ENCODE peak calls at places on chromosomes 3 and 15, in seven cellular contexts. W is GM13977, B is body of pancreas, G is foreskin fibroblast, O is AG09319, M is endothelial cell, T is esophagus muscularis mucosa. N is an unnamed sample.

GRCh38 chr15:74315626-74316025 is 51.8 kb downstream of the CYP11A1 start:
- DNase-seq in M (no peak), B (no peak), G (no peak), T (no peak), O (no peak), W (no peak), N (no peak)

GRCh38 chr3:76310661-76311060 is 525.3 kb upstream of the ZNF717 start:
- DNase-seq in W (no peak), T (no peak), B (no peak), G (no peak), O (no peak), M (no peak), N (no peak)

GRCh38 chr15:80367094-80367493 is 37.1 kb upstream of the ARNT2 start:
- DNase-seq in G (peak), W (no peak), O (no peak), B (no peak), M (no peak), T (no peak), N (peak)

GRCh38 chr15:78691873-78692421 is 50.9 kb upstream of the CHRNB4 start:
- DNase-seq in G (no peak), W (no peak), B (no peak), M (no peak), O (no peak), T (no peak), N (no peak)

GRCh38 chr3:101038393-101038792 is 45.2 kb upstream of the ABI3BP start:
- DNase-seq in G (no peak), W (no peak), O (no peak), B (no peak), T (no peak), M (no peak), N (no peak)

GRCh38 chr15:84734794-84735479 is 13.5 kb upstream of the ZNF592 start:
- DNase-seq in O (no peak), W (peak), B (peak), G (no peak), T (no peak), M (peak), N (no peak)

GRCh38 chr3:71680588-71680987 is 44.6 kb downstream of the EIF4E3 start:
- DNase-seq in W (no peak), M (no peak), O (no peak), B (no peak), G (peak), T (no peak), N (no peak)

GRCh38 chr3:125087768-125088391 is 32.1 kb upstream of the HEG1 start:
- DNase-seq in B (no peak), O (no peak), M (no peak), T (no peak), W (no peak), G (peak), N (no peak)

GRCh38 chr3:42747581-42747980 is 25.5 kb downstream of the CCDC13 start:
- DNase-seq in G (no peak), M (no peak), B (no peak), W (no peak), T (no peak), O (no peak), N (no peak)

GRCh38 chr15:100209204-100209603 is 132.6 kb downstream of the ADAMTS17 start:
- DNase-seq in B (no peak), M (no peak), G (no peak), W (no peak), O (no peak), T (no peak), N (no peak)

GRCh38 chr15:101378879-101379278 is 83.8 kb upstream of the SNRPA1 start:
- DNase-seq in O (no peak), T (no peak), B (no peak), M (no peak), W (no peak), G (no peak), N (no peak)

GRCh38 chr15:89495638-89496145 is 691 bp downstream of the RHCG start:
- DNase-seq in W (no peak), O (no peak), B (no peak), T (no peak), G (no peak), M (no peak), N (no peak)

GRCh38 chr3:38227989-38228388 is 37.6 kb upstream of the SLC22A13 start:
- DNase-seq in M (no peak), B (no peak), T (no peak), O (no peak), W (no peak), G (peak), N (no peak)

GRCh38 chr3:157369712-157370447 is 66.8 kb upstream of the PTX3 start:
- DNase-seq in G (no peak), O (no peak), M (no peak), W (no peak), B (peak), T (no peak), N (no peak)

GRCh38 chr3:188683032-188683491 is 488.7 kb upstream of the TPRG1 start:
- DNase-seq in W (no peak), B (no peak), G (peak), M (no peak), O (no peak), T (no peak), N (no peak)

GRCh38 chr3:187836848-187837770 is 91.8 kb upstream of the BCL6 start:
- DNase-seq in M (no peak), O (no peak), W (no peak), T (peak), G (no peak), B (no peak), N (no peak)

GRCh38 chr3:135567223-135567622 is 398.3 kb upstream of the PPP2R3A start:
- DNase-seq in G (no peak), M (no peak), T (peak), B (no peak), W (no peak), O (no peak), N (no peak)

GRCh38 chr15:42820811-42821210 is 83.9 kb upstream of the CDAN1 start:
- DNase-seq in T (no peak), W (no peak), M (no peak), O (no peak), G (no peak), B (no peak), N (no peak)

GRCh38 chr15:43218908-43219706 is 1.7 kb downstream of the EPB42 start:
- DNase-seq in W (no peak), T (no peak), O (no peak), M (peak), G (no peak), B (no peak), N (peak)

GRCh38 chr3:71064976-71065763 is 518.4 kb downstream of the FOXP1 start:
- DNase-seq in O (no peak), B (peak), M (peak), T (no peak), W (peak), G (no peak), N (peak)

GRCh38 chr15:32775103-32775502 is 57.3 kb downstream of the GREM1 start:
- DNase-seq in M (no peak), T (no peak), O (no peak), B (no peak), W (no peak), G (no peak), N (no peak)

GRCh38 chr3:26236991-26237682 is 385.4 kb upstream of the LRRC3B start:
- DNase-seq in W (no peak), G (no peak), B (no peak), T (no peak), O (no peak), M (no peak), N (no peak)

GRCh38 chr15:60679256-60679655 is 200.3 kb upstream of the ICE2 start:
- DNase-seq in G (peak), W (no peak), B (no peak), T (no peak), O (no peak), M (no peak), N (no peak)

GRCh38 chr15:78072080-78072892 is 5.2 kb downstream of the TBC1D2B start:
- DNase-seq in T (no peak), G (peak), W (no peak), M (no peak), O (peak), B (no peak), N (no peak)

GRCh38 chr3:138066383-138066782 is 49.0 kb downstream of the DZIP1L start:
- DNase-seq in O (no peak), M (no peak), W (peak), T (no peak), B (no peak), G (no peak), N (no peak)

GRCh38 chr3:31105438-31106077 is 211.1 kb upstream of the GADL1 start:
- DNase-seq in G (peak), O (peak), B (no peak), M (no peak), T (no peak), W (no peak), N (no peak)

GRCh38 chr3:138862924-138863775 is 28.4 kb upstream of the PIK3CB start:
- DNase-seq in G (peak), O (peak), W (no peak), B (peak), M (peak), T (no peak), N (no peak)

GRCh38 chr3:62201438-62202035 is 171.8 kb downstream of the FEZF2 start:
- DNase-seq in O (no peak), T (no peak), G (no peak), B (no peak), W (peak), M (peak), N (peak)

GRCh38 chr3:197501496-197501878 is 54.3 kb downstream of the BDH1 start:
- DNase-seq in O (no peak), M (no peak), B (no peak), W (peak), G (no peak), T (no peak), N (no peak)

GRCh38 chr15:63263519-63263918 is 13.9 kb upstream of the APH1B start:
- DNase-seq in B (no peak), O (no peak), M (no peak), G (no peak), T (no peak), W (no peak), N (no peak)

GRCh38 chr15:78093242-78094020 is 1.1 kb downstream of the SH2D7 start:
- DNase-seq in B (peak), G (peak), T (no peak), W (no peak), M (no peak), O (peak), N (no peak)

GRCh38 chr3:34263014-34263714 is 464.7 kb downstream of the PDCD6IP start:
- DNase-seq in B (no peak), M (no peak), G (no peak), W (no peak), O (no peak), T (no peak), N (no peak)

GRCh38 chr3:112074616-112075497 is 11.3 kb upstream of the C3orf52 start:
- DNase-seq in W (peak), G (peak), T (no peak), M (no peak), B (peak), O (peak), N (no peak)

GRCh38 chr3:21860657-21861056 is 109.6 kb upstream of the ZNF385D start:
- DNase-seq in W (no peak), O (no peak), B (no peak), T (no peak), M (no peak), G (no peak), N (no peak)

GRCh38 chr15:99165020-99165790 is 60.3 kb downstream of the SYNM start:
- DNase-seq in O (no peak), W (no peak), T (peak), G (no peak), M (no peak), B (no peak), N (no peak)

GRCh38 chr3:126552688-126553283 is 5.9 kb downstream of the C3orf22 start:
- DNase-seq in T (peak), M (peak), W (no peak), G (no peak), O (no peak), B (no peak), N (no peak)

GRCh38 chr3:19526071-19526470 is 377.8 kb downstream of the KCNH8 start:
- DNase-seq in M (no peak), T (no peak), G (no peak), O (no peak), W (no peak), B (no peak), N (no peak)

GRCh38 chr3:187188931-187189330 is 8.4 kb upstream of the RTP1 start:
- DNase-seq in M (no peak), T (no peak), W (no peak), O (no peak), B (no peak), G (no peak), N (no peak)

GRCh38 chr3:9916734-9917680 is at the start of gene IL17RC:
- DNase-seq in W (no peak), M (peak), T (peak), O (peak), B (peak), G (peak), N (peak)

GRCh38 chr3:9914011-9914410 is 2.9 kb upstream of the IL17RC start:
- DNase-seq in M (no peak), W (no peak), B (no peak), T (no peak), O (no peak), G (no peak), N (no peak)

GRCh38 chr3:9914559-9915251 is 2.2 kb upstream of the IL17RC start:
- DNase-seq in B (no peak), W (peak), T (no peak), G (no peak), M (no peak), O (no peak), N (no peak)

GRCh38 chr3:9916346-9916733 is 558 bp upstream of the IL17RC start:
- DNase-seq in B (no peak), O (no peak), M (no peak), T (no peak), G (peak), W (no peak), N (no peak)

GRCh38 chr3:9915252-9916141 is 1.4 kb upstream of the IL17RC start:
- DNase-seq in M (peak), W (peak), B (peak), G (peak), O (no peak), T (no peak), N (peak)
- TF ChIP-seq CTCF in M (no peak), W (peak), B (peak), G (peak), O (peak), T (peak), N (peak)

DNA sequence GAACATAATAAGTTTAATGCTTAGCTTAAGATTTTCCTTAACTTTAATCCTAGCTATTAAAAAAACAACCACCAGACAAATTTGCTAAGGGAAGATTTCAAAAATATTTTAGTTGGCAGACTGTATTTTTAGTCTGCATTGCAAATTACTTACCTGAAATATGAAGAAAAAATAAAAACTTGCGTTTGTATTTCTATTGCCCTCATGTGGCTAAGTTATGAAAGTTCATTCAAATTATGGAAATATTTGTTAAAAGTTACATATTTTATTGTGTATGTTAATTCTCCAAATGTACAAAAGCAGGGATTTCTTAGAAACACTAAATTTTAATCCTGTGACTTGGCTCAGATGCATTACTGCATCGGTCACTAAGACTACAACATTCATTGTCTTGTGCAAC is 15.0 kb downstream of the GTF2A2 start:
- DNase-seq in T (no peak), G (no peak), W (no peak), B (no peak), M (no peak), O (no peak), N (no peak)
- TF ChIP-seq CTCF in T (no peak), G (no peak), W (no peak), B (no peak), M (peak), O (no peak), N (peak)

DNA sequence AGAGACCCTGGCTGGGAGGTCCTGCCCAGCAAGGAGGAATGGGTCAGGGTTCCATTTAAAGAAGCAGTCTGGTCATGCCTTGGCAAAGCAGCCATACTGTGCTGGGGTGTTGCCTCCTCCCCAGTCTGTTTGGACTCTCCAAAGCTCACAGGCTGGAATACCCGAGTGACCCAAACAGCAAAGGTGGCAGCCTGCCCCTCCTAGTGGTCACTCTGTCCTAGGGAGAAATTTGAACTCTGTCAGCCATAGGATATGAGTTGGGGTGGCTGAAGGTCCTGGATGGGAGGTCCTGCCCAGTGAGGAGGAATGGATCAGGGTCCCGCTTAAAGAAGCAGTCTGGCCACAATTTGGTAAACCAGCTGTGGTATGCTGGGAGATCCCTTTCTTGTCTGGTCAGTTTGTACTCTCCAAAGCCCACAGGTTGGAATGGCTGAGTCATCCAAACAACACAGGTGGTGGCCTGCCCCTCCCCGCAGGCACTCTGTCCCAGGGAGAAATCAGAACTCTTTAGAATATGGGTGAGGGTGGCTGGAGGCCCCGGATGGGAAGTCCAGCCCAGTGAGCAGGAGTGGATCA is 45.0 kb downstream of the CCR1 start:
- DNase-seq in M (no peak), B (no peak), W (no peak), O (no peak), G (no peak), T (no peak), N (no peak)
- TF ChIP-seq CTCF in M (no peak), B (no peak), W (no peak), O (no peak), G (peak), T (no peak), N (no peak)

GRCh38 chr15:65962187-65962586 is 92.9 kb downstream of the RAB11A start:
- DNase-seq in W (no peak), T (no peak), M (no peak), G (no peak), B (no peak), O (no peak), N (no peak)
- TF ChIP-seq CTCF in W (no peak), T (no peak), M (no peak), G (no peak), B (no peak), O (no peak), N (no peak)

N was measured in neural crest cell.